ENCODE peak calls at places on chromosome 5, in four cellular contexts. G is trophoblast cell, K is mesenchymal stem cell, O is neuronal stem cell. I is an unnamed sample.

GRCh38 chr5:163880307-163880706 is 374.9 kb downstream of the MAT2B start:
- DNase-seq in G (peak), K (peak), O (no peak), I (no peak)

GRCh38 chr5:88660947-88661869 is 221.8 kb downstream of the MEF2C start:
- DNase-seq in G (peak), K (peak), O (peak), I (peak)

GRCh38 chr5:68419637-68420452 is 204.3 kb downstream of the PIK3R1 start:
- DNase-seq in G (no peak), K (peak), O (no peak), I (no peak)

GRCh38 chr5:78912085-78912771 is 72.9 kb downstream of the ARSB start:
- DNase-seq in G (no peak), K (peak), O (no peak), I (no peak)

GRCh38 chr5:71891856-71892255 is 172.8 kb downstream of the CARTPT start:
- DNase-seq in G (peak), K (peak), O (peak), I (peak)

GRCh38 chr5:33120671-33121070 is 320.1 kb upstream of the TARS1 start:
- DNase-seq in G (no peak), K (no peak), O (no peak), I (no peak)

GRCh38 chr5:151038801-151039238 is 18.4 kb downstream of the GPX3 start:
- DNase-seq in G (no peak), K (peak), O (no peak), I (no peak)

GRCh38 chr5:137954131-137954879 is 65.0 kb downstream of the PKD2L2 start:
- DNase-seq in G (peak), K (peak), O (no peak), I (peak)

GRCh38 chr5:172731286-172732073 is 39.5 kb downstream of the DUSP1 start:
- DNase-seq in G (peak), K (no peak), O (no peak), I (peak)

GRCh38 chr5:56415356-56415765 is 182.2 kb upstream of the ANKRD55 start:
- DNase-seq in G (peak), K (peak), O (no peak), I (no peak)

GRCh38 chr5:108437425-108437824 is 55.5 kb upstream of the FBXL17 start:
- DNase-seq in G (no peak), K (no peak), O (no peak), I (no peak)

GRCh38 chr5:145943674-145944121 is 7.3 kb downstream of the SH3RF2 start:
- DNase-seq in G (no peak), K (no peak), O (no peak), I (no peak)

GRCh38 chr5:5592541-5592940 is 170.1 kb downstream of the ICE1 start:
- DNase-seq in G (no peak), K (no peak), O (no peak), I (no peak)

GRCh38 chr5:80127037-80127642 is 92.0 kb downstream of the THBS4 start:
- DNase-seq in G (peak), K (no peak), O (no peak), I (no peak)

GRCh38 chr5:68353624-68354023 is 138.1 kb downstream of the PIK3R1 start:
- DNase-seq in G (no peak), K (peak), O (no peak), I (peak)

GRCh38 chr5:96476654-96477053 is 43.6 kb upstream of the PCSK1 start:
- DNase-seq in G (no peak), K (peak), O (no peak), I (no peak)

GRCh38 chr5:122805481-122805880 is 30.6 kb downstream of the SNX2 start:
- DNase-seq in G (peak), K (peak), O (no peak), I (no peak)

GRCh38 chr5:71529682-71530081 is 57.5 kb upstream of the MCCC2 start:
- DNase-seq in G (no peak), K (no peak), O (no peak), I (no peak)

GRCh38 chr5:176535655-176536131 is 1.5 kb downstream of the RNF44 start:
- DNase-seq in G (no peak), K (peak), O (no peak), I (no peak)

GRCh38 chr5:37730896-37731455 is 108.9 kb downstream of the GDNF start:
- DNase-seq in G (no peak), K (no peak), O (no peak), I (peak)

GRCh38 chr5:110880413-110880812 is 141.6 kb downstream of the SLC25A46 start:
- DNase-seq in G (no peak), K (peak), O (no peak), I (no peak)

GRCh38 chr5:83718936-83719495 is 1.6 kb downstream of the HAPLN1 start:
- DNase-seq in G (no peak), K (peak), O (no peak), I (peak)

GRCh38 chr5:33854733-33855151 is 37.0 kb downstream of the ADAMTS12 start:
- DNase-seq in G (no peak), K (peak), O (peak), I (peak)

GRCh38 chr5:72245517-72246238 is 74.4 kb downstream of the MRPS27 start:
- DNase-seq in G (no peak), K (peak), O (no peak), I (no peak)

GRCh38 chr5:67140413-67140812 is 56.2 kb downstream of the CD180 start:
- DNase-seq in G (no peak), K (no peak), O (no peak), I (no peak)

GRCh38 chr5:111143910-111144309 is 51.8 kb downstream of the WDR36 start:
- DNase-seq in G (no peak), K (peak), O (no peak), I (peak)

GRCh38 chr5:620152-620551 is 8.0 kb downstream of the CEP72 start:
- DNase-seq in G (no peak), K (no peak), O (no peak), I (no peak)

GRCh38 chr5:107486489-107486888 is 184.2 kb downstream of the EFNA5 start:
- DNase-seq in G (peak), K (peak), O (no peak), I (no peak)

GRCh38 chr5:160702856-160703453 is 149.1 kb downstream of the ATP10B start:
- DNase-seq in G (peak), K (no peak), O (no peak), I (no peak)

GRCh38 chr5:78537821-78538220 is 110.8 kb downstream of the LHFPL2 start:
- DNase-seq in G (peak), K (peak), O (no peak), I (peak)

GRCh38 chr5:114449836-114450515 is 88.1 kb downstream of the KCNN2 start:
- DNase-seq in G (peak), K (peak), O (peak), I (peak)

GRCh38 chr5:178785999-178786398 is 55.5 kb upstream of the ZNF354A start:
- DNase-seq in G (no peak), K (peak), O (no peak), I (no peak)

GRCh38 chr5:165630211-165630866 is 2124.9 kb downstream of the MAT2B start:
- DNase-seq in G (peak), K (peak), O (peak), I (peak)

GRCh38 chr5:50749873-50750272 is 83.4 kb downstream of the PARP8 start:
- DNase-seq in G (no peak), K (no peak), O (no peak), I (no peak)

GRCh38 chr5:67648201-67648671 is 451.6 kb upstream of the CD180 start:
- DNase-seq in G (no peak), K (no peak), O (no peak), I (no peak)

GRCh38 chr5:124908603-124909451 is 162.4 kb upstream of the ZNF608 start:
- DNase-seq in G (peak), K (peak), O (no peak), I (peak)

GRCh38 chr5:136729901-136730355 is 364.6 kb upstream of the TRPC7 start:
- DNase-seq in G (peak), K (peak), O (no peak), I (no peak)

GRCh38 chr5:73338201-73339126 is 110.1 kb downstream of the FOXD1 start:
- DNase-seq in G (no peak), K (peak), O (no peak), I (no peak)

GRCh38 chr5:37251673-37252072 is 2.5 kb upstream of the CPLANE1 start:
- DNase-seq in G (no peak), K (no peak), O (no peak), I (no peak)

DNA sequence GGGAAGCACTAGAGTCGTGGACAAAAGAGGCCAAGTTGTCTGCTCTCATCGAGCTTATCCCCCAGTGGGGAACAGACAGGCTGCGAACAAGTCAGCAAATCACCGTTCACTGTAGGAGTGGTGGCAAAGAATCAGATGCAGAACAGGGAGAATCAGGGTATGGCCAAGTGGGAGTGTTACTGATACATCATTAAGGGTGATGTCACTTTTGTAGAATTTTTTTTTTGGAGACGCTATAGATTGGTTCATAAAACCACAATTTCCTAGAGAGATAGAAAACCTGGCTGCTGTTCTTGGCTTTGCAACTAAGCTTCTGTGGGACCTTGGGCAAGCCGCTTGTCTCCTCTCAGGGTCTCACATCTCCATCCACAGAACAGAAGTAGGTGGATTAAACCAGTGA is 21.2 kb downstream of the SPRY4 start:
- DNase-seq in G (no peak), K (no peak), O (no peak), I (no peak)
- H2BK5ac ChIP-seq in G (no peak), K (no peak), O (no peak), I (no peak)

DNA sequence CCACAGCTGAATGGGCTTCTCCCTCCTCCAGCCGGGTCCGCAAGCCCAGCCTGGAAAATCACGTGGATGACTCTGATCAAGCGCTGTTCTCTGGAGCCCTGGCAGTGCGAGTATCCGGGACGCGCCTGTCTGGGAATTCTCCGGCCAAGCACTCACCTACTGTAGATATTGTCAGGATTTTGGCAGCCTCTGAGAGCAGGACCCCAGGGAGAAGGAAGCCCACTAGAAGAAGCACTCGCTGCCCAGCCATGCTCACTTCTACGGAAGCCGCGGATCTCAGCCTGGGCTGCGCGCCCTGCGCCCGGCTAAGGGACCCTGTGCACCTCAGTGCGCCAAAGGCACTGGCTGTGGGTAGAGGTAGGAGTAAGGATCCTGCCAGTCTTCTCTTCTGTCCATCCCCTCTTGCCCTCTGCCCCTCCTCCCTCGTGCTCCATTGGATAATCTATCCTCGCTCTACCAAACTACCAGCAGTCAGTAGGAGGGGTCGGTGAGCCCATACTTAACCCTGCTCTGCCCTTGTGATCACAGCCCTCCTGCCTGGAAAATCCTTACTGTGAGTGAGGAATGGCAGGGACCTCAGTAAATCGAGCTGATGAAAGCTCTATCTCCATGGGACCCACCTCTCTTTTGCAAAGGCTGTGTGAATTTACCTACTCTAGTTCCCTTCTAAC is at the start of gene UGT3A2:
- DNase-seq in G (no peak), K (no peak), O (peak), I (peak)
- H2BK5ac ChIP-seq in G (no peak), K (no peak), O (no peak), I (no peak)

GRCh38 chr5:14063691-14064090 is 79.5 kb upstream of the TRIO start:
- DNase-seq in G (no peak), K (no peak), O (no peak), I (no peak)
- H2BK5ac ChIP-seq in G (no peak), K (no peak), O (no peak), I (no peak)

DNA sequence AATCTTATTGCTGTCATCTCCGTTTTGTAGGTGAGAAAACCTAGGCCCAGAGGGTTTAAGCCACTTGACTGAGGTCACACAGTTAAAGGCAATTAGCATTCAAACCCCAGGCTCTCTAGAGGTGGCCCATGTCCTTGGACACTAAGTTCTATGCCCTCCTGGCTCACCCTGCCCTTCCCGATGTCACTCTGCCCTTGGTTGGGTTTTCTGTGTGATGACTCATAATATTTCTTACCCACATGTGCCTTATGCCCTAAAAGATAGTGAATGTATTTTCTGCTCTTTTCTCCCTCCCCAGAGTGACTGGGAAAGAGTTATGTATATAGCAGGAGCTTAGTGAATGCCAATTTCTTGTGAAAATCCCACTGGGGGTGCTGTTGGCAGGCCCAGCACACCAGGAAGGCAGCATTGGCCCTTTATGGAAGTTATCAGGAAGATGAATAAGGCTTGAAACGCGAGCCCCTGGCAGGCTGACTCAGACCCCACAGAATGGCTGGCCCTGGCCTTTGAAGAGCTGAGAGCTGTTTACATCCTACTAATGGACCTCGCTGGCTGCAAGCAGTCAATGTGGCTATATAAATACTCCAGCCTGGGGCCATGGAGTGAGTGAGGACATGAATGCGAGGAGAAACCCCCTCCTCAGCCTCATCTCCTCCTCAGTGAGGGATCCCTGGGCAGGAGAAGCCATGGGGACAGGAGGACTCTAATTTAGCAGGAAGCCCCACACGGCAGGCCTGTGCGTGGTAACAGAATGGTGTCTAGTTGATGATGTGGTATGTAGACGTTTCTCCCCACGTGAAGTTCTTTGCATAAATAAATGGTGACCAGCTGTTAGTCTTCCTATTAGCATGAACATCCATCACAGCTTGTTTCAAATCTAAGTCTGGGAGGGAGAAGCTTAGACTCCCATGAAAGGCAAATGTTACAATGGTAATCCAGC is 174.8 kb upstream of the PITX1 start:
- DNase-seq in G (peak), K (peak), O (no peak), I (peak)
- H2BK5ac ChIP-seq in G (no peak), K (no peak), O (no peak), I (no peak)

DNA sequence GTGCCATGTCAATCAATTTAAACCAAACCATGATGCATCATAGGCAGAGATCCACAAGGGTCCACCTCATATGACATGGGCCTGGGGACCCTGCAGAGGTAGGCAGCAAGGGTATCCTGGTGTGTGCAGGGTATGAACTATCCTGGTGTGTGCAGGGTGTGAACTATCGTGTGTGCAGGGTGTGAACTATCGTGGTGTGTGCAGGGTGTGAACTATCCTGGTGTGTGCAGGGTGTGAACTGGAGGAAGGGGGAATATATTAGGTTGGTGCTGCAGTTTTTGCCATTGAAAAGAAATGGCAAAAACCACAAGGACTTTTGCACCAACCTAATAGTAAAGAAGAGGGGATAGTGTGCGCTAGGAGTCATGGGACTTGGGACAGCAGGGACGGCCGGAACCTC is 50.0 kb downstream of the MFAP3 start:
- DNase-seq in G (no peak), K (no peak), O (no peak), I (no peak)
- H2BK5ac ChIP-seq in G (no peak), K (no peak), O (no peak), I (no peak)

GRCh38 chr5:180059326-180059725 is 12.2 kb downstream of the RNF130 start:
- DNase-seq in G (peak), K (no peak), O (no peak), I (peak)
- H2BK5ac ChIP-seq in G (no peak), K (no peak), O (no peak), I (no peak)

GRCh38 chr5:40685952-40686351 is 6.2 kb downstream of the PTGER4 start:
- DNase-seq in G (no peak), K (no peak), O (no peak), I (no peak)

GRCh38 chr5:40685191-40685590 is 5.5 kb downstream of the PTGER4 start:
- DNase-seq in G (no peak), K (no peak), O (no peak), I (no peak)

GRCh38 chr5:40687316-40687715 is 7.6 kb downstream of the PTGER4 start:
- DNase-seq in G (no peak), K (no peak), O (no peak), I (no peak)

GRCh38 chr5:40689442-40689841 is 9.7 kb downstream of the PTGER4 start:
- DNase-seq in G (peak), K (peak), O (no peak), I (peak)

GRCh38 chr5:40688127-40688756 is 8.5 kb downstream of the PTGER4 start:
- DNase-seq in G (peak), K (peak), O (peak), I (peak)
- H2BK5ac ChIP-seq in G (no peak), K (no peak), O (no peak), I (no peak)

GRCh38 chr5:149833116-149833827 is 103.2 kb downstream of the PPARGC1B start:
- DNase-seq in G (no peak), K (no peak), O (no peak), I (no peak)
- H2BK5ac ChIP-seq in G (no peak), K (no peak), O (no peak), I (no peak)